ENCODE peak calls at places on chromosome 20, in eight cellular contexts. One of them, this sample, is unnamed.

GRCh38 chr20:50238081-50238800 is 47.6 kb downstream of the CEBPB start:
- DNase-seq in epithelial cell of proximal tubule: no peak
- DNase-seq in cardiac fibroblast: no peak
- DNase-seq in ascending aorta: no peak
- DNase-seq in lower lobe of right lung: no peak
- DNase-seq in A549: no peak
- DNase-seq in bronchial epithelial cell: no peak
- DNase-seq in sigmoid colon: no peak
- DNase-seq in this sample: no peak

GRCh38 chr20:57851025-57851682 is 141.3 kb upstream of the PMEPA1 start:
- DNase-seq in A549: no peak
- DNase-seq in ascending aorta: no peak
- DNase-seq in bronchial epithelial cell: no peak
- DNase-seq in cardiac fibroblast: no peak
- DNase-seq in lower lobe of right lung: no peak
- DNase-seq in epithelial cell of proximal tubule: no peak
- DNase-seq in sigmoid colon: peak; percentile 47
- DNase-seq in this sample: no peak

GRCh38 chr20:43844778-43845614 is 69.7 kb upstream of the TOX2 start:
- DNase-seq in lower lobe of right lung: no peak
- DNase-seq in sigmoid colon: peak; percentile 20
- DNase-seq in cardiac fibroblast: peak; percentile 64
- DNase-seq in bronchial epithelial cell: peak; percentile 82
- DNase-seq in A549: peak; percentile 38
- DNase-seq in epithelial cell of proximal tubule: peak; percentile 47
- DNase-seq in ascending aorta: no peak
- DNase-seq in this sample: peak; percentile 84

GRCh38 chr20:54267510-54268003 is 59.7 kb downstream of the PFDN4 start:
- DNase-seq in sigmoid colon: no peak
- DNase-seq in A549: no peak
- DNase-seq in bronchial epithelial cell: peak; percentile 35
- DNase-seq in cardiac fibroblast: peak; percentile 20
- DNase-seq in lower lobe of right lung: no peak
- DNase-seq in ascending aorta: no peak
- DNase-seq in epithelial cell of proximal tubule: peak; percentile 35
- DNase-seq in this sample: peak; percentile 61

GRCh38 chr20:6533828-6534388 is 233.6 kb upstream of the BMP2 start:
- DNase-seq in epithelial cell of proximal tubule: peak; percentile 98
- DNase-seq in sigmoid colon: no peak
- DNase-seq in ascending aorta: no peak
- DNase-seq in cardiac fibroblast: peak; percentile 67
- DNase-seq in A549: no peak
- DNase-seq in bronchial epithelial cell: peak; percentile 25
- DNase-seq in lower lobe of right lung: no peak
- DNase-seq in this sample: peak; percentile 64

GRCh38 chr20:58010186-58010585 is 218.3 kb downstream of the ANKRD60 start:
- DNase-seq in A549: no peak
- DNase-seq in sigmoid colon: no peak
- DNase-seq in lower lobe of right lung: no peak
- DNase-seq in bronchial epithelial cell: no peak
- DNase-seq in epithelial cell of proximal tubule: no peak
- DNase-seq in cardiac fibroblast: no peak
- DNase-seq in ascending aorta: no peak
- DNase-seq in this sample: no peak

GRCh38 chr20:48681882-48682426 is 145.8 kb downstream of the PREX1 start:
- DNase-seq in ascending aorta: no peak
- DNase-seq in A549: no peak
- DNase-seq in epithelial cell of proximal tubule: no peak
- DNase-seq in bronchial epithelial cell: no peak
- DNase-seq in cardiac fibroblast: no peak
- DNase-seq in sigmoid colon: no peak
- DNase-seq in lower lobe of right lung: peak; percentile 2
- DNase-seq in this sample: no peak

GRCh38 chr20:36181934-36182603 is 27.5 kb downstream of the EPB41L1 start:
- DNase-seq in lower lobe of right lung: no peak
- DNase-seq in epithelial cell of proximal tubule: no peak
- DNase-seq in bronchial epithelial cell: no peak
- DNase-seq in sigmoid colon: no peak
- DNase-seq in cardiac fibroblast: peak; percentile 68
- DNase-seq in ascending aorta: no peak
- DNase-seq in A549: no peak
- DNase-seq in this sample: no peak

GRCh38 chr20:10309326-10309725 is 90.7 kb downstream of the SNAP25 start:
- DNase-seq in sigmoid colon: no peak
- DNase-seq in ascending aorta: no peak
- DNase-seq in epithelial cell of proximal tubule: no peak
- DNase-seq in cardiac fibroblast: peak; percentile 90
- DNase-seq in bronchial epithelial cell: peak; percentile 84
- DNase-seq in A549: peak; percentile 65
- DNase-seq in lower lobe of right lung: no peak
- DNase-seq in this sample: peak; percentile 83

GRCh38 chr20:52974155-52974554 is 2.0 kb downstream of the TSHZ2 start:
- DNase-seq in lower lobe of right lung: no peak
- DNase-seq in epithelial cell of proximal tubule: no peak
- DNase-seq in A549: no peak
- DNase-seq in sigmoid colon: no peak
- DNase-seq in ascending aorta: no peak
- DNase-seq in cardiac fibroblast: no peak
- DNase-seq in bronchial epithelial cell: no peak
- DNase-seq in this sample: peak; percentile 54
- H3K4me3 ChIP-seq in lower lobe of right lung: peak overlapping the region; percentile 58
- H3K4me3 ChIP-seq in epithelial cell of proximal tubule: no peak overlapping the region
- H3K4me3 ChIP-seq in A549: no peak overlapping the region
- H3K4me3 ChIP-seq in sigmoid colon: peak overlapping the region; percentile 52
- H3K4me3 ChIP-seq in ascending aorta: peak overlapping the region; percentile 46
- H3K4me3 ChIP-seq in cardiac fibroblast: no peak overlapping the region
- H3K4me3 ChIP-seq in bronchial epithelial cell: no peak overlapping the region
- H3K4me3 ChIP-seq in this sample: peak overlapping the region; percentile 82

GRCh38 chr20:1390552-1391403 is 2.1 kb downstream of the FKBP1A start:
- DNase-seq in sigmoid colon: no peak
- DNase-seq in epithelial cell of proximal tubule: no peak
- DNase-seq in cardiac fibroblast: no peak
- DNase-seq in ascending aorta: no peak
- DNase-seq in lower lobe of right lung: no peak
- DNase-seq in bronchial epithelial cell: no peak
- DNase-seq in A549: no peak
- DNase-seq in this sample: peak; percentile 14
- TF ChIP-seq CTCF in sigmoid colon: no peak
- TF ChIP-seq CTCF in epithelial cell of proximal tubule: no peak
- TF ChIP-seq CTCF in cardiac fibroblast: no peak
- TF ChIP-seq CTCF in ascending aorta: no peak
- TF ChIP-seq CTCF in lower lobe of right lung: no peak
- TF ChIP-seq CTCF in bronchial epithelial cell: no peak
- TF ChIP-seq CTCF in A549: no peak
- TF ChIP-seq CTCF in this sample: no peak

GRCh38 chr20:62741701-62742491 is 33.3 kb downstream of the NTSR1 start:
- DNase-seq in epithelial cell of proximal tubule: no peak
- DNase-seq in lower lobe of right lung: peak; percentile 18
- DNase-seq in ascending aorta: no peak
- DNase-seq in sigmoid colon: no peak
- DNase-seq in A549: no peak
- DNase-seq in cardiac fibroblast: no peak
- DNase-seq in bronchial epithelial cell: no peak
- DNase-seq in this sample: no peak

GRCh38 chr20:62741191-62741676 is 32.6 kb downstream of the NTSR1 start:
- DNase-seq in cardiac fibroblast: no peak
- DNase-seq in epithelial cell of proximal tubule: no peak
- DNase-seq in sigmoid colon: peak; percentile 48
- DNase-seq in lower lobe of right lung: peak; percentile 16
- DNase-seq in A549: no peak
- DNase-seq in bronchial epithelial cell: no peak
- DNase-seq in ascending aorta: no peak
- DNase-seq in this sample: no peak

GRCh38 chr20:62739067-62739466 is 30.4 kb downstream of the NTSR1 start:
- DNase-seq in A549: no peak
- DNase-seq in lower lobe of right lung: no peak
- DNase-seq in bronchial epithelial cell: no peak
- DNase-seq in sigmoid colon: peak; percentile 64
- DNase-seq in cardiac fibroblast: no peak
- DNase-seq in epithelial cell of proximal tubule: no peak
- DNase-seq in ascending aorta: no peak
- DNase-seq in this sample: no peak

GRCh38 chr20:62739581-62740285 is 31.1 kb downstream of the NTSR1 start:
- DNase-seq in ascending aorta: no peak
- DNase-seq in A549: no peak
- DNase-seq in epithelial cell of proximal tubule: no peak
- DNase-seq in cardiac fibroblast: no peak
- DNase-seq in lower lobe of right lung: peak; percentile 65
- DNase-seq in bronchial epithelial cell: no peak
- DNase-seq in sigmoid colon: peak; percentile 69
- DNase-seq in this sample: no peak

DNA sequence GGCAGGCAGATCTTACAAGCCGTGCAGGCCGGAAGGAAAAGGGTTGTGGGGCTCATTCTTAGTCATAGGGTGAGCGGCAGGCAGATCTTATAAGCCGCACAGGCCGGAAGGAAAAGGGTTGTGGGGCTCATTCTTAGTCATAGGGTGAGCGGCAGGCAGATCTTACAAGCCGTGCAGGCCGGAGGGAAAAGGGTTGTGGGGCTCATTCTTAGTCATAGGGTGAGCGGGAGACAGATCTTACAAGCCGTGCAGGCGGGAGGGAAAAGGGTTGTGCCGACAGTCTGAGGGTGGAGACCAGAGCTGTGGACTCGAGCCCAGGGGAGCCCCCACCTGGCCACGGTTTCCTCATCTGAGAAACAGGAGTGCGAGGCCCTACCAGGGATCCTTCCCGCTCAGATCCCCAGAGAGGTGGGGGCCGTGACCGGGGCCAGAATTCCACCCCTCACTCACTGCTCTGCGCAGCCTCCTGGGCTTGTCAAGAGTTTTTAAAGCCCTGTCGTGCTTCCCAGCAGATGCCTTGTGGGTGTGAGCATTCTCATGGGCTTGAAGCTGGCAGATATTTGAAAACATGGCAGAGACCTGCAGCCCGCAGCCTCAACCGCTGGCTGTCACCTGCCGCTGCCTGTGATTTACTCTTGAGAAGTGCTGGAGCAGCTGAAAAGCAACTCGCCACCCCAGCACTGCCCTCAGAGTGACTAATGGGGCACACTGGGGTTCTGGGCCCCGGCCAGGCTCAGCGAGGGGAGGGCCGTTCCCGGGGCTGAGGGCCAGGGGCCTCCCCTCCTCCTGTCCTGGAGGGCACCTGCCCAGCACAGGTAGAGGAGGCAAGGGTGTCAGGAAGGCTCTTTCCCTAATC is 31.9 kb downstream of the NTSR1 start:
- DNase-seq in A549: peak; percentile 70
- DNase-seq in bronchial epithelial cell: peak; percentile 90
- DNase-seq in ascending aorta: peak; percentile 22
- DNase-seq in sigmoid colon: peak; percentile 68
- DNase-seq in lower lobe of right lung: peak; percentile 48
- DNase-seq in cardiac fibroblast: peak; percentile 80
- DNase-seq in epithelial cell of proximal tubule: no peak
- DNase-seq in this sample: peak; percentile 91
- H3K4me3 ChIP-seq in A549: no peak overlapping the region
- H3K4me3 ChIP-seq in bronchial epithelial cell: no peak overlapping the region
- H3K4me3 ChIP-seq in ascending aorta: no peak overlapping the region
- H3K4me3 ChIP-seq in sigmoid colon: peak overlapping the region; percentile 8
- H3K4me3 ChIP-seq in lower lobe of right lung: peak overlapping the region; percentile 23
- H3K4me3 ChIP-seq in cardiac fibroblast: peak overlapping the region; percentile 29
- H3K4me3 ChIP-seq in epithelial cell of proximal tubule: no peak overlapping the region
- H3K4me3 ChIP-seq in this sample: no peak overlapping the region

GRCh38 chr20:46311719-46312074 is 3.4 kb upstream of the CDH22 start:
- DNase-seq in A549: no peak
- DNase-seq in cardiac fibroblast: no peak
- DNase-seq in ascending aorta: no peak
- DNase-seq in sigmoid colon: no peak
- DNase-seq in bronchial epithelial cell: no peak
- DNase-seq in lower lobe of right lung: no peak
- DNase-seq in epithelial cell of proximal tubule: no peak
- DNase-seq in this sample: no peak

GRCh38 chr20:46311039-46311650 is 2.8 kb upstream of the CDH22 start:
- DNase-seq in bronchial epithelial cell: peak; percentile 46
- DNase-seq in ascending aorta: no peak
- DNase-seq in epithelial cell of proximal tubule: no peak
- DNase-seq in cardiac fibroblast: no peak
- DNase-seq in sigmoid colon: no peak
- DNase-seq in A549: peak; percentile 20
- DNase-seq in lower lobe of right lung: no peak
- DNase-seq in this sample: peak; percentile 26

GRCh38 chr20:46312945-46313861 is 4.9 kb upstream of the CDH22 start:
- DNase-seq in bronchial epithelial cell: no peak
- DNase-seq in ascending aorta: no peak
- DNase-seq in cardiac fibroblast: no peak
- DNase-seq in lower lobe of right lung: no peak
- DNase-seq in A549: no peak
- DNase-seq in epithelial cell of proximal tubule: no peak
- DNase-seq in sigmoid colon: no peak
- DNase-seq in this sample: no peak

GRCh38 chr20:46309945-46310344 is 1.6 kb upstream of the CDH22 start:
- DNase-seq in sigmoid colon: no peak
- DNase-seq in A549: no peak
- DNase-seq in lower lobe of right lung: no peak
- DNase-seq in epithelial cell of proximal tubule: no peak
- DNase-seq in bronchial epithelial cell: no peak
- DNase-seq in cardiac fibroblast: no peak
- DNase-seq in ascending aorta: no peak
- DNase-seq in this sample: no peak

DNA sequence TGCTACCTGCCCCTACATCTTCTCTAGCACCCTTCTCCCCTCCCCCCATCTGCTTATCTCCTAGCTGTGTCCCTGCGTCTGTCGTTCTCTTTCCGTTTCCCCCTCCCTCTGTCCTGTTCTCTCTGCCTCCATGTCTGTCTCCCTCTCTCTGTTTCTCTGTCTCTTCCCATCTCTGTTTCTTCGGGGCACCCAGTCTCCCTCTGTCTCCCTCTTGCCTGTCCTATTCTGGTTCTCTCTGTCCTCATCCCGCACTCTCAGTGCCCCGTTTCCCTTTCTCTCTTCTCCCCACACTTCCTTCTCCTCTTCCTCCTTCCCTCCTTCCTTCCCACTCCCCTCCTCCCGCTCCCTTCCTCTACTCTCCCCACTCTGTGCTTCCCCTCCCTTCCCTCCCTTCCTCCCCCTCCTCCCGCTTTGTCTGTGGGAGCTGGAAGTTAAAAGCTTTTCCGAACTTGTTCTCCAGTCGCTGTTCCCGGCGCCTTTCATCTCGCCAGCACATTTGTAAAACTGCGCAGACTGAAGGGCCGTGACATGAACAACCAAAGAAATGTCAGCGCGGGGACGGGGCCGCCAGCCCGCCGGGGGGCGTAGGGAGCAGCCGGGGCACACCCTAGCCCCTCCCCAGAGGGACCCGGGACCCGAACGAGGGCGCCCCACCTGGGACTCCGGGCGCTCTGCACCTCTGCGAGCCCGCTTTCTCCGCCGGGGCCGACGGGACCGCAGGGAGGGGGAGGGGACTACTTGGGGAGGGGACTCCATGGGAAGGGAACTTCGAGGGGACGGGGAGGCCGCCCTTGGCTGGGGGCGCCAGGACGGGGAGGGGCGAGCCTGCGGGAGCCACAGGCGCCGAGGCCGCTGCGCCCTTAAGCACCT is 4.0 kb upstream of the CDH22 start:
- DNase-seq in lower lobe of right lung: no peak
- DNase-seq in ascending aorta: no peak
- DNase-seq in A549: no peak
- DNase-seq in bronchial epithelial cell: no peak
- DNase-seq in epithelial cell of proximal tubule: no peak
- DNase-seq in sigmoid colon: no peak
- DNase-seq in cardiac fibroblast: no peak
- DNase-seq in this sample: no peak
- TF ChIP-seq CTCF in lower lobe of right lung: no peak
- TF ChIP-seq CTCF in ascending aorta: no peak
- TF ChIP-seq CTCF in A549: no peak
- TF ChIP-seq CTCF in bronchial epithelial cell: no peak
- TF ChIP-seq CTCF in epithelial cell of proximal tubule: no peak
- TF ChIP-seq CTCF in sigmoid colon: no peak
- TF ChIP-seq CTCF in cardiac fibroblast: no peak
- TF ChIP-seq CTCF in this sample: no peak

This sample was measured in mammary epithelial cell.